ENCODE peak calls at places on chromosomes 1 and 21, in eight cellular contexts. U, J, Y, L, G, S, Z and V are unnamed samples.

GRCh38 chr1:71587961-71588360 is 507.1 kb upstream of the ZRANB2 start:
- DNase-seq in U (no peak), J (no peak), Y (no peak), L (no peak), G (no peak), S (peak), Z (no peak), V (no peak)

GRCh38 chr1:77039739-77040138 is 172.5 kb downstream of the ST6GALNAC5 start:
- DNase-seq in U (peak), J (peak), Y (no peak), L (peak), G (peak), S (peak), Z (no peak), V (no peak)

GRCh38 chr1:171210355-171210754 is 25.3 kb downstream of the FMO2 start:
- DNase-seq in U (no peak), J (peak), Y (no peak), L (no peak), G (no peak), S (no peak), Z (no peak), V (no peak)

GRCh38 chr21:15875286-15875685 is 145.5 kb downstream of the USP25 start:
- DNase-seq in U (no peak), J (no peak), Y (no peak), L (no peak), G (no peak), S (no peak), Z (no peak), V (no peak)

GRCh38 chr1:55916480-55916879 is 662.9 kb downstream of the PLPP3 start:
- DNase-seq in U (no peak), J (peak), Y (no peak), L (no peak), G (no peak), S (peak), Z (no peak), V (no peak)

GRCh38 chr1:39258146-39258924 is 53.8 kb downstream of the MACF1 start:
- DNase-seq in U (peak), J (peak), Y (peak), L (peak), G (peak), S (peak), Z (no peak), V (no peak)

GRCh38 chr1:172928412-172928811 is 122.3 kb downstream of the TNFSF18 start:
- DNase-seq in U (no peak), J (no peak), Y (no peak), L (no peak), G (no peak), S (peak), Z (no peak), V (no peak)

GRCh38 chr1:179793281-179793680 is 50.2 kb downstream of the FAM163A start:
- DNase-seq in U (no peak), J (no peak), Y (no peak), L (no peak), G (no peak), S (no peak), Z (no peak), V (no peak)

GRCh38 chr1:230342019-230342418 is 84.1 kb downstream of the PGBD5 start:
- DNase-seq in U (no peak), J (no peak), Y (no peak), L (no peak), G (peak), S (no peak), Z (no peak), V (no peak)

GRCh38 chr1:208245185-208245705 is 1.1 kb upstream of the PLXNA2 start:
- DNase-seq in U (peak), J (peak), Y (peak), L (peak), G (peak), S (peak), Z (peak), V (peak)

GRCh38 chr1:186374313-186375151 is 521 bp downstream of the TPR start:
- DNase-seq in U (no peak), J (peak), Y (no peak), L (peak), G (peak), S (peak), Z (no peak), V (peak)

GRCh38 chr1:158686430-158687009 is at the start of gene SPTA1:
- DNase-seq in U (no peak), J (no peak), Y (no peak), L (no peak), G (no peak), S (no peak), Z (no peak), V (no peak)

GRCh38 chr1:180353930-180354329 is 123.9 kb downstream of the LHX4 start:
- DNase-seq in U (no peak), J (no peak), Y (no peak), L (no peak), G (no peak), S (no peak), Z (no peak), V (no peak)

GRCh38 chr1:205704891-205705290 is 24.6 kb upstream of the SLC45A3 start:
- DNase-seq in U (no peak), J (no peak), Y (no peak), L (no peak), G (no peak), S (no peak), Z (no peak), V (no peak)

GRCh38 chr1:194833111-194833510 is 1646.7 kb upstream of the B3GALT2 start:
- DNase-seq in U (no peak), J (no peak), Y (no peak), L (no peak), G (no peak), S (no peak), Z (no peak), V (no peak)

GRCh38 chr1:28512058-28512611 is 6.3 kb downstream of the RCC1 start:
- DNase-seq in U (no peak), J (peak), Y (no peak), L (no peak), G (no peak), S (peak), Z (no peak), V (no peak)

GRCh38 chr1:195768936-195769335 is 839.3 kb downstream of the KCNT2 start:
- DNase-seq in U (no peak), J (no peak), Y (no peak), L (no peak), G (no peak), S (peak), Z (no peak), V (no peak)

GRCh38 chr21:44510508-44511218 is 29.3 kb downstream of the KRTAP10-1 start:
- DNase-seq in U (no peak), J (peak), Y (peak), L (peak), G (peak), S (no peak), Z (peak), V (peak)

GRCh38 chr1:244735404-244735803 is 82.5 kb downstream of the DESI2 start:
- DNase-seq in U (no peak), J (peak), Y (no peak), L (no peak), G (no peak), S (peak), Z (no peak), V (no peak)

GRCh38 chr1:10637400-10637799 is 159.0 kb downstream of the CASZ1 start:
- DNase-seq in U (no peak), J (no peak), Y (no peak), L (no peak), G (no peak), S (no peak), Z (no peak), V (no peak)

GRCh38 chr21:26804895-26805609 is 40.2 kb downstream of the ADAMTS1 start:
- DNase-seq in U (no peak), J (no peak), Y (no peak), L (no peak), G (no peak), S (peak), Z (no peak), V (no peak)

GRCh38 chr1:72282271-72282656 is at the start of gene NEGR1:
- DNase-seq in U (peak), J (no peak), Y (peak), L (peak), G (peak), S (peak), Z (peak), V (peak)

GRCh38 chr1:81505831-81506230 is 294.9 kb upstream of the ADGRL2 start:
- DNase-seq in U (no peak), J (no peak), Y (no peak), L (no peak), G (no peak), S (no peak), Z (no peak), V (no peak)

GRCh38 chr1:239630767-239631166 is 244.4 kb downstream of the CHRM3 start:
- DNase-seq in U (no peak), J (no peak), Y (no peak), L (no peak), G (no peak), S (no peak), Z (no peak), V (no peak)

GRCh38 chr1:12174789-12175455 is 8.1 kb downstream of the TNFRSF1B start:
- DNase-seq in U (peak), J (no peak), Y (no peak), L (no peak), G (peak), S (no peak), Z (peak), V (peak)

GRCh38 chr1:17924578-17924977 is 169.4 kb downstream of the ACTL8 start:
- DNase-seq in U (no peak), J (no peak), Y (no peak), L (no peak), G (no peak), S (no peak), Z (peak), V (no peak)

GRCh38 chr1:209456878-209457277 is 126.6 kb upstream of the CAMK1G start:
- DNase-seq in U (no peak), J (no peak), Y (no peak), L (no peak), G (no peak), S (no peak), Z (no peak), V (no peak)

GRCh38 chr1:226975909-226976670 is 36.0 kb downstream of the COQ8A start:
- DNase-seq in U (no peak), J (no peak), Y (no peak), L (no peak), G (no peak), S (no peak), Z (no peak), V (no peak)

GRCh38 chr1:39957299-39958020 is 2.5 kb downstream of the MFSD2A start:
- DNase-seq in U (no peak), J (no peak), Y (no peak), L (no peak), G (no peak), S (peak), Z (no peak), V (no peak)

GRCh38 chr1:209850342-209850979 is 22.7 kb downstream of the UTP25 start:
- DNase-seq in U (no peak), J (peak), Y (no peak), L (peak), G (peak), S (peak), Z (no peak), V (peak)

GRCh38 chr1:75396745-75397144 is 214.2 kb downstream of the SLC44A5 start:
- DNase-seq in U (no peak), J (no peak), Y (no peak), L (no peak), G (no peak), S (no peak), Z (no peak), V (no peak)

GRCh38 chr1:62508187-62508758 is 71.4 kb downstream of the USP1 start:
- DNase-seq in U (no peak), J (peak), Y (no peak), L (peak), G (no peak), S (peak), Z (no peak), V (no peak)

GRCh38 chr1:65407875-65408274 is 12.6 kb upstream of the LEPR start:
- DNase-seq in U (no peak), J (no peak), Y (no peak), L (no peak), G (no peak), S (no peak), Z (no peak), V (no peak)

GRCh38 chr21:31908106-31909031 is 35.5 kb downstream of the HUNK start:
- DNase-seq in U (peak), J (no peak), Y (peak), L (peak), G (no peak), S (peak), Z (no peak), V (no peak)

DNA sequence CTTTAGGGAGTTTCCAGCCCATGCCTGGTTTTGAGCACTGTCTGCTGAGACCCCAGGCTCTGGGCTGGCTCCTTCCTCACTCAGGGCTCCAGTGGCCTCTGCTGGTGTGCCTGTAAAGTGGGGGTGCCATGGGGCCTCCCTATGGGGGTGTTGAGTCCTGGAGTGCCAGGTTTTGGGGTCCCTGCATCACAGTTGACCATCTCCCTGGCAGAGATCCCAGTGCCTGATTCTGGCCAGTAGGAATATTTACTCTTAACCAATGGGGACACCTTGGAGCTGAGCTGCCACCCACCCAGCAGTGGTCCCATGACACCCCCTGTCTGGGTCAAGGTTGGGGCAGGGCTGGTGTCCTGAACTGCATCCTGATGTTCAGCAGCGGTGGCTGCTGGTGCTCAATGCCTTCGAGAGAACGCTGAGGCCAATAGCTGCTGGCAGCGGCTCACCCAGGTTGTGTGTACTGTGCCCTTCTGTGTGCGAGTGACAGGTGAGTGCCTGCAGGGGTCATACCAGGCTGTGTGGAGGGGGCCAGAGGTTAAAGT is 9.6 kb upstream of the ZNF669 start:
- DNase-seq in U (no peak), J (no peak), Y (no peak), L (no peak), G (no peak), S (no peak), Z (no peak), V (no peak)
- H3K4me3 ChIP-seq in U (no peak), J (no peak), Y (no peak), L (no peak), G (no peak), S (no peak), Z (no peak), V (no peak)

GRCh38 chr1:91870322-91870721 is 15.6 kb downstream of the TGFBR3 start:
- DNase-seq in U (no peak), J (no peak), Y (no peak), L (no peak), G (no peak), S (no peak), Z (no peak), V (no peak)
- TF ChIP-seq POLR2A in U (no peak), J (no peak), Y (no peak), L (no peak), G (no peak), S (no peak), Z (no peak), V (no peak)

GRCh38 chr21:34884346-34884929 is 164.7 kb downstream of the RUNX1 start:
- DNase-seq in U (no peak), J (no peak), Y (no peak), L (no peak), G (no peak), S (no peak), Z (no peak), V (no peak)
- H3K4me3 ChIP-seq in U (no peak), J (peak), Y (peak), L (no peak), G (peak), S (peak), Z (no peak), V (no peak)

GRCh38 chr1:1577367-1578011 is 2.8 kb upstream of the SSU72 start:
- DNase-seq in U (no peak), J (no peak), Y (no peak), L (no peak), G (no peak), S (no peak), Z (no peak), V (no peak)

GRCh38 chr1:1573843-1574720 is 581 bp downstream of the SSU72 start:
- DNase-seq in U (no peak), J (peak), Y (no peak), L (peak), G (peak), S (peak), Z (peak), V (peak)

GRCh38 chr1:1578371-1578940 is 3.8 kb upstream of the SSU72 start:
- DNase-seq in U (no peak), J (no peak), Y (no peak), L (no peak), G (no peak), S (no peak), Z (no peak), V (no peak)

GRCh38 chr1:1569341-1569740 is 5.3 kb downstream of the SSU72 start:
- DNase-seq in U (no peak), J (no peak), Y (no peak), L (no peak), G (no peak), S (no peak), Z (no peak), V (no peak)

DNA sequence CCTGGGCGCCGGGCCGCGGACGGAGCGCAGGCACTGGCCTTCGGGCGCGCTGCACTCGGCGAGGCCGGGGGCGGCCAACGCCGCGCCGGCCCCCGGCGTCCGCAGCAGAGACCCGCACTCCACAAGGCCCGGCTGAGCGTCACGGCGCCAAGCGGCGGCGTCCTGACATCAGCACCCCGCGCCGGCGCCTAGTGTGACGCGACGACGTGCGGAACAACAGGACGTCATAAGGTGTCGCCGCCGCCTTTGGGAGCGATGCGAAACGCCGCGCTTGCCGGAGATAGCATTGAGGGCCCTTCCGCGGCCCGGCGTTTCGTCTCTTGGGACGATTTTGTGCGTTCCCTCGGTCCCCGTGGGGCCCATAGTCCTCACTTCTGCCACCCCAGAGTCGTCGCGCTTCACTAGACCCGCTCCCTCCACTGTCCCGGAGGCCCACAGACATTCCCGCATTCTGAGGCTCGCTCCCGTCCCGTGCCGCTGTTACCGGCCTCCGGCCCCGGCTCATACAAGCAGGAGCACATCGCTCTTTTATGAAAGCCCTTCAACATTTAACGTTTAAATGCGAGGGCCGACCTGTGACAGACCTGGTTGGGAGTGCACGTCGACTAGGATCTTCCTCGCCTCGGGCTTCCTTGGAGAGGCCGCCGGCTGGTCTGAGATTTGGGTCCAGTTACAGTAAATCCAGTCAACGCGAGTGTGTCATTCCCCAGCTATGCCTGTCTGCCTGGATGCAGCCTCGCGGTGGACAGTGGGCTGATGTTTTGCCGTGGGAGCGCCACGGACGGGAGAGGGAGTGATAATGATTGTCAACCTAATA is at the start of gene SSU72:
- DNase-seq in U (peak), J (peak), Y (peak), L (peak), G (peak), S (peak), Z (peak), V (peak)
- TF ChIP-seq POLR2A in U (peak), J (peak), Y (peak), L (peak), G (peak), S (peak), Z (peak), V (peak)

GRCh38 chr1:23622284-23622683 is 63.0 kb upstream of the ID3 start:
- DNase-seq in U (no peak), J (no peak), Y (no peak), L (no peak), G (no peak), S (no peak), Z (no peak), V (no peak)
- H3K4me3 ChIP-seq in U (no peak), J (no peak), Y (no peak), L (no peak), G (no peak), S (no peak), Z (no peak), V (no peak)

DNA sequence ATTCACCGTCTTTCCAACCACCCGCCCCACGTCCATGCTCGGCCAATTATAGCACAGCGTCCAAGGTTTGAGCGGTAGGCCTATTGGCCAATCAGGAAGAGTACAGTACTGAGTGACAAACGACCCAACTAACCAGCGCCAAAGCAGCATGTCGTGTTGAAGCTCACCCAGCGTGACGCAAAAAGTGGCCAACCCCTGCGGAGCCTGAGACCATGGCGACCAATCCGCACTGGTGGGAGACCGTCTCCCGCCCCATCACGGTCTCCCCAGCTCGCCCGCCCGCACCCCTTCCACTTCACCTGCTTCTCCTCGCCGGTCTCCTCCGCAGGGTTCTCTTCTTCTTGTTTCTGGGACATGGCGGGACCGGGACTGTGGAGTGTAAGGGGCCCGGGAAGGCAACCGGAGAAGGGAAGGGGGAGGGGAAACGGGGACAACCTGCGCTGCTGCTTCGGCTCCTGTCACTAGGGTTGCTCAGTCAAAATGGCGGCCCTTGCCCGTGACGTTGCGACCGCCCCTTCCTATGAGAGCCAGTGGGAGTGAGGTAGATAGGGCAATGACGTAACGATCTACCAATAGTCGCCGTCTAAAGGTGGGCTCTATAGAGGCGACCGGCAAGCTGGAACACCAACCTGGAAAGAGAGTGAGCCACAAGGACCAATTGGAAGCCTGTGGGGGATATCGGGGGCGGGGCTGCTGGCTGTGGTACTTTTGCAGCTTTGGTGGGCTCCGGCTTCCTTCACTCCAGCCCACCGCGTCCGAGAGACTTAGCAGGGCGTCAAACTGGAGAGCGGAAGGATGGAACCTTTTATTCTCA is at the start of gene ENSA:
- DNase-seq in U (peak), J (peak), Y (peak), L (peak), G (peak), S (peak), Z (peak), V (peak)
- TF ChIP-seq POLR2A in U (peak), J (peak), Y (peak), L (peak), G (peak), S (peak), Z (peak), V (peak)

GRCh38 chr1:13585599-13585965 is 1.9 kb downstream of the PDPN start:
- DNase-seq in U (no peak), J (no peak), Y (no peak), L (no peak), G (no peak), S (no peak), Z (no peak), V (no peak)
- H3K4me3 ChIP-seq in U (no peak), J (no peak), Y (peak), L (no peak), G (no peak), S (no peak), Z (no peak), V (no peak)

GRCh38 chr1:201468844-201469644 is at the start of gene PHLDA3:
- DNase-seq in U (peak), J (peak), Y (peak), L (peak), G (peak), S (peak), Z (peak), V (peak)
- TF ChIP-seq POLR2A in U (peak), J (peak), Y (peak), L (peak), G (peak), S (peak), Z (no peak), V (peak)